ENCODE peak calls at places on chromosomes 2 and 18, in six cellular contexts. Z is transverse colon, M is stomach, U is esophagus squamous epithelium, F is K562, C is IMR-90. A is an unnamed sample.

GRCh38 chr2:11554430-11554764 is 20.6 kb downstream of the GREB1 start:
- DNase-seq in M (no peak), F (no peak), Z (no peak), U (no peak), C (no peak), A (no peak)

GRCh38 chr2:176763871-176764404 is 448.7 kb upstream of the HNRNPA3 start:
- DNase-seq in Z (no peak), M (no peak), U (no peak), C (no peak), F (no peak), A (no peak)

GRCh38 chr2:193965263-193965662 is 1691.8 kb upstream of the SLC39A10 start:
- DNase-seq in F (no peak), U (no peak), M (no peak), C (no peak), Z (no peak), A (no peak)

GRCh38 chr2:83742117-83742782 is 716.8 kb downstream of the SUCLG1 start:
- DNase-seq in Z (no peak), C (no peak), U (no peak), F (no peak), M (no peak), A (no peak)

GRCh38 chr18:58408665-58409064 is 220.2 kb downstream of the ALPK2 start:
- DNase-seq in F (no peak), M (no peak), C (no peak), Z (no peak), U (no peak), A (no peak)

GRCh38 chr2:227849906-227850305 is 21.5 kb upstream of the DAW1 start:
- DNase-seq in C (peak), U (no peak), M (no peak), Z (no peak), F (no peak), A (no peak)

GRCh38 chr2:13193075-13193474 is 476.3 kb downstream of the TRIB2 start:
- DNase-seq in U (no peak), F (no peak), C (peak), M (no peak), Z (no peak), A (no peak)

GRCh38 chr2:39584283-39584972 is 81.3 kb upstream of the TMEM178A start:
- DNase-seq in C (peak), M (no peak), Z (no peak), F (no peak), U (no peak), A (no peak)

GRCh38 chr2:171590116-171590515 is 67.8 kb downstream of the CYBRD1 start:
- DNase-seq in M (no peak), Z (no peak), F (no peak), C (no peak), U (no peak), A (no peak)

GRCh38 chr2:10920764-10921468 is 9.2 kb downstream of the KCNF1 start:
- DNase-seq in M (no peak), C (no peak), Z (no peak), F (no peak), U (no peak), A (no peak)

GRCh38 chr2:29165362-29166236 is 50.4 kb downstream of the CLIP4 start:
- DNase-seq in M (no peak), F (no peak), U (no peak), C (peak), Z (no peak), A (no peak)

GRCh38 chr18:46152436-46152807 is 48.2 kb downstream of the HAUS1 start:
- DNase-seq in Z (no peak), M (no peak), C (peak), U (no peak), F (no peak), A (no peak)

GRCh38 chr18:74806700-74807416 is 209.2 kb downstream of the ZNF407 start:
- DNase-seq in M (no peak), Z (no peak), F (no peak), C (peak), U (no peak), A (no peak)

GRCh38 chr2:120607506-120607905 is 128.2 kb upstream of the GLI2 start:
- DNase-seq in Z (no peak), F (no peak), M (no peak), C (no peak), U (no peak), A (no peak)

GRCh38 chr2:219574509-219575311 is 2.6 kb downstream of the INHA start:
- DNase-seq in U (no peak), Z (no peak), C (no peak), M (no peak), F (no peak), A (no peak)

GRCh38 chr2:196322963-196323810 is 151.8 kb upstream of the STK17B start:
- DNase-seq in F (no peak), U (no peak), M (no peak), C (peak), Z (no peak), A (no peak)

GRCh38 chr18:76992226-76993084 is 140.1 kb downstream of the MBP start:
- DNase-seq in C (no peak), Z (no peak), U (no peak), M (no peak), F (no peak), A (no peak)

GRCh38 chr2:148813603-148814065 is 61.4 kb upstream of the KIF5C start:
- DNase-seq in C (no peak), F (peak), Z (peak), U (no peak), M (peak), A (no peak)

DNA sequence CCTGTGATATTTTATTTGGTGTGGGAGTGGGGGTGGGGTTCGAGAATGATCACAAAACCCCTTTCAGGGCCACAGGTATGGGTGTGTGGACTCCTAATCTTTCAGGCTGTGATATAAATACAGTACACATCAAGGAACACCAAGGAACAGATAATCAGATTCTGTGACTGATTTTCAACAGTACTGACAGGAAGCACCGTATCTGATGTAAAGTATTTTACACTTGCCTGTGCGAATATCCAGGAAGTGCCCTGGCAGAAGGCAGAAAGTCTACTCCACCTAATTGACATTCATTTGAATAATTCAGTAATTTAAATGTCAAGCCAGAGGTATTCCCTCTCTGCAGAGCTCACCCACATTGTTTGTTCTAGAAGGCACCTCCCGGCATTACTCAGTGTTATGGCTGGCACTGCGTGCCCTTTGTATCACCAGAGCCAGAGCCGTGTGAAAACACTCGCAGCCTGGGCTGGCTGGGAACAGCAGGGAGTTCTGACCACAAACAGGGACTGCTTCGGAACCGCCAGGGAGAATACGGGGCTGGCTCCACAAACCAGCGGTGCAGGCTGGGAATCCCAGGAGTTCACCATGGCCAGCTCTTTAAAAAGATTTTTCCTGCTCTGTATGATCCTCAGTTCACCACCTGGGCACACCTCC is 91.8 kb downstream of the ACVR1 start:
- DNase-seq in U (no peak), Z (peak), C (peak), M (peak), F (peak), A (peak)
- TF ChIP-seq POLR2A in U (no peak), Z (peak), C (no peak), M (no peak), F (no peak), A (no peak)

DNA sequence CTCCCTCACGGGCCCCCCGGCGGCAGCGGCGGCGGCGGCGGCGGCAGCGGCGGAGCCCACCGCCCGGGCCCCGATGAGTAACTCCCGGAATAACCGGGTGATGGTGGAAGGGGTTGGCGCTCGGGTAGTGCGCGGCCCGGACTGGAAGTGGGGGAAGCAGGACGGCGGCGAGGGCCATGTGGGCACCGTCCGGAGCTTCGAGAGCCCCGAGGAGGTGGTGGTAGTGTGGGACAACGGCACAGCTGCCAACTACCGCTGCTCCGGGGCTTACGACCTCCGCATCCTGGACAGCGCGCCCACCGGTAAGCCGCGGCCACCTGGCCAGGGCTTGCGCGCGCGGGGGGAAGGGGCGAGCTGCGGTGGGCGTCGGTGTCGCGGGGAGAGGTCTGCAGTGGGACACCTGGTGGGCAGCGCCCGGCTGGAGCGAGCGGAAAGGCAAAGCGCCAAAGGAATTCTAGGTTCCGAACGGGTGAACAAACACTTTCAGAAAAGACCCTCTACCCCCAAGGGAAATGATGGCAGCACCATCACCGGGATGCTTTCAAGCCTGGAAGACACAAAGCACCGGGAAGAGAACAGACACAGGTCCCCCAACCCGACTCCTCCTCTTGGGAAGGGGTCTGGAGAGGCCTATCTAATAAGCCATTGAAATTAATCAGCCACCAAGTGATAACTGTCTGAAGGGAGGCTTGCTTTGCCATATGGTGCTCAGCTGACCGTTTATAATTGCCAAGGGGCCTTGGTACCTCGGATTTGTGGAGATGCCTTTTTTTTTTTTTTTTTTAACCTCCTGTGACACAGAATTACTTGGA is 1.1 kb downstream of the MIB1 start:
- DNase-seq in Z (peak), M (peak), C (peak), U (no peak), F (no peak), A (peak)
- TF ChIP-seq POLR2A in Z (no peak), M (no peak), C (no peak), U (no peak), F (no peak), A (no peak)

DNA sequence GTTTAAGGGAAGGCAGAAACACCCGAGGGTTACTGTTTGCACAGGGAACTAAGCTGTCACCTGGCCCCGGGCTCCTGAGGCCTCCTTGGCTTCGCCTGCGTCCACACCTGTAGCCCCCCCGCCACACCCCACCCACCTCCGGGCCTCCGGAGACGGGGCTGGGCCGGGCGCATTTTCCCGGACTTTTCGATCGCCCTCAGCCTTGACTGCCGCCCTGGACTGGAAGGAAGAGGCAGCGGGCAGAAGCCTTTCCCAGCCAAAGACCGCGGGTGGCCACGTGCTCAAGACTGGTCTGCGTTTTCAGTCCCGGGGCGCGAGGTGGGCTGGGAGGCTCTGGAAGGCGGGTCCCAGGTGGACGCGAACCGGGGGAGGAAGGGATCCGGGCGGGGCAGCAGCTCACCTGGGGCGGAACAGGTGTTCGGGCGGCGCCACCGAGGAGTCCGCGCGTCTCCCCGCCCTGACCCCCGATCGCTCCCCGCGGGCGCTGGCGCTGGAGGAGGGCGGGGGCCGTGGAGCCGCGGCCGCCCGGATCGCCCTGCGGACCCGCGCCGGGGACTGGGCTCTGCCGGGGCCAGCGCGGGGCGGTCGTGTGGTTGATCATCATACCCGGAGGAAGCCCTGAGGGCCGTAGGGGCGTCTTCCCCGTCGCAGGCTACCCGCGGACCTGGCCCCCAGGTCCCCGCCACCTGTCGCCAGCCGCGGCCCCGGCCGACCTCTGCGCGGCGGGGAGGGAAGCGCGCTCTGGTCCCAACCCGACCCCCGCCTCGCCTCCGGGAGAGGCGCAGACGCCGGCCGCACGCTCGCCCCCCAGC is 3.2 kb downstream of the ID2 start:
- DNase-seq in M (peak), Z (peak), F (peak), C (peak), U (no peak), A (peak)
- TF ChIP-seq POLR2A in M (no peak), Z (peak), F (peak), C (peak), U (no peak), A (peak)

GRCh38 chr2:218026676-218027425 is 24.1 kb upstream of the TNS1 start:
- DNase-seq in M (peak), F (no peak), U (no peak), C (no peak), Z (no peak), A (peak)
- TF ChIP-seq POLR2A in M (no peak), F (no peak), U (no peak), C (no peak), Z (no peak), A (no peak)

GRCh38 chr2:188974184-188974583 is at the start of gene COL3A1:
- DNase-seq in Z (peak), U (no peak), C (peak), F (no peak), M (no peak), A (no peak)
- TF ChIP-seq POLR2A in Z (peak), U (no peak), C (peak), F (no peak), M (no peak), A (peak)

GRCh38 chr2:36597532-36598377 is at the start of gene FEZ2:
- DNase-seq in U (no peak), F (peak), C (peak), M (peak), Z (peak), A (peak)
- TF ChIP-seq POLR2A in U (no peak), F (peak), C (peak), M (no peak), Z (peak), A (peak)

A was measured in right lobe of liver.